ENCODE peak calls at places on chromosomes 16 and 17, in eight cellular contexts. One of them, this sample, is unnamed.
A peak's percentile ranks its signal among the peaks of the same experiment; 100 is the strongest.

GRCh38 chr16:76265434-76266045 is 11.7 kb upstream of the CNTNAP4 start:
- DNase-seq in CD4-positive, alpha-beta memory T cell: no peak
- DNase-seq in naive thymus-derived CD8-positive, alpha-beta T cell: no peak
- DNase-seq in adrenal gland: peak; percentile 46
- DNase-seq in NCI-H1417: peak; percentile 16
- DNase-seq in Right ventricle myocardium superior: no peak
- DNase-seq in heart left ventricle: no peak
- DNase-seq in left ventricle myocardium superior: no peak
- DNase-seq in this sample: no peak

GRCh38 chr17:66633322-66633965 is 201.5 kb upstream of the CACNG5 start:
- DNase-seq in CD4-positive, alpha-beta memory T cell: no peak
- DNase-seq in naive thymus-derived CD8-positive, alpha-beta T cell: no peak
- DNase-seq in adrenal gland: no peak
- DNase-seq in NCI-H1417: no peak
- DNase-seq in Right ventricle myocardium superior: no peak
- DNase-seq in heart left ventricle: no peak
- DNase-seq in left ventricle myocardium superior: no peak
- DNase-seq in this sample: no peak

GRCh38 chr16:70778901-70779309 is 22.1 kb downstream of the VAC14 start:
- DNase-seq in CD4-positive, alpha-beta memory T cell: no peak
- DNase-seq in naive thymus-derived CD8-positive, alpha-beta T cell: no peak
- DNase-seq in adrenal gland: peak; percentile 52
- DNase-seq in NCI-H1417: peak; percentile 46
- DNase-seq in Right ventricle myocardium superior: peak; percentile 65
- DNase-seq in heart left ventricle: peak; percentile 32
- DNase-seq in left ventricle myocardium superior: peak; percentile 62
- DNase-seq in this sample: no peak

GRCh38 chr17:63675607-63676539 is 24.1 kb downstream of the LIMD2 start:
- DNase-seq in CD4-positive, alpha-beta memory T cell: no peak
- DNase-seq in naive thymus-derived CD8-positive, alpha-beta T cell: no peak
- DNase-seq in adrenal gland: peak; percentile 97
- DNase-seq in NCI-H1417: no peak
- DNase-seq in Right ventricle myocardium superior: peak; percentile 78
- DNase-seq in heart left ventricle: peak; percentile 86
- DNase-seq in left ventricle myocardium superior: peak; percentile 70
- DNase-seq in this sample: no peak

GRCh38 chr16:26905336-26905735 is 161.4 kb upstream of the C16orf82 start:
- DNase-seq in CD4-positive, alpha-beta memory T cell: no peak
- DNase-seq in naive thymus-derived CD8-positive, alpha-beta T cell: no peak
- DNase-seq in adrenal gland: no peak
- DNase-seq in NCI-H1417: no peak
- DNase-seq in Right ventricle myocardium superior: no peak
- DNase-seq in heart left ventricle: no peak
- DNase-seq in left ventricle myocardium superior: no peak
- DNase-seq in this sample: no peak

GRCh38 chr17:82977586-82977985 is 101.8 kb upstream of the METRNL start:
- DNase-seq in CD4-positive, alpha-beta memory T cell: no peak
- DNase-seq in naive thymus-derived CD8-positive, alpha-beta T cell: no peak
- DNase-seq in adrenal gland: no peak
- DNase-seq in NCI-H1417: no peak
- DNase-seq in Right ventricle myocardium superior: no peak
- DNase-seq in heart left ventricle: no peak
- DNase-seq in left ventricle myocardium superior: no peak
- DNase-seq in this sample: no peak

GRCh38 chr16:85196976-85197375 is 84.7 kb upstream of the CIBAR2 start:
- DNase-seq in CD4-positive, alpha-beta memory T cell: no peak
- DNase-seq in naive thymus-derived CD8-positive, alpha-beta T cell: no peak
- DNase-seq in adrenal gland: no peak
- DNase-seq in NCI-H1417: no peak
- DNase-seq in Right ventricle myocardium superior: peak; percentile 17
- DNase-seq in heart left ventricle: no peak
- DNase-seq in left ventricle myocardium superior: peak; percentile 14
- DNase-seq in this sample: no peak

GRCh38 chr17:44916781-44917241 is 1.5 kb upstream of the GFAP start:
- DNase-seq in CD4-positive, alpha-beta memory T cell: no peak
- DNase-seq in naive thymus-derived CD8-positive, alpha-beta T cell: no peak
- DNase-seq in adrenal gland: peak; percentile 84
- DNase-seq in NCI-H1417: no peak
- DNase-seq in Right ventricle myocardium superior: peak; percentile 83
- DNase-seq in heart left ventricle: peak; percentile 89
- DNase-seq in left ventricle myocardium superior: peak; percentile 88
- DNase-seq in this sample: no peak

GRCh38 chr16:15906439-15906838 is 18.0 kb upstream of the CEP20 start:
- DNase-seq in CD4-positive, alpha-beta memory T cell: no peak
- DNase-seq in naive thymus-derived CD8-positive, alpha-beta T cell: no peak
- DNase-seq in adrenal gland: no peak
- DNase-seq in NCI-H1417: no peak
- DNase-seq in Right ventricle myocardium superior: no peak
- DNase-seq in heart left ventricle: no peak
- DNase-seq in left ventricle myocardium superior: no peak
- DNase-seq in this sample: no peak

GRCh38 chr17:35028531-35029262 is 34.8 kb downstream of the RFFL start:
- DNase-seq in CD4-positive, alpha-beta memory T cell: no peak
- DNase-seq in naive thymus-derived CD8-positive, alpha-beta T cell: no peak
- DNase-seq in adrenal gland: no peak
- DNase-seq in NCI-H1417: no peak
- DNase-seq in Right ventricle myocardium superior: no peak
- DNase-seq in heart left ventricle: no peak
- DNase-seq in left ventricle myocardium superior: no peak
- DNase-seq in this sample: no peak

GRCh38 chr17:2484876-2485275 is 26.8 kb downstream of the METTL16 start:
- DNase-seq in CD4-positive, alpha-beta memory T cell: no peak
- DNase-seq in naive thymus-derived CD8-positive, alpha-beta T cell: no peak
- DNase-seq in adrenal gland: no peak
- DNase-seq in NCI-H1417: peak; percentile 94
- DNase-seq in Right ventricle myocardium superior: no peak
- DNase-seq in heart left ventricle: no peak
- DNase-seq in left ventricle myocardium superior: no peak
- DNase-seq in this sample: no peak

GRCh38 chr16:25110392-25110947 is 1.1 kb upstream of the LCMT1 start:
- DNase-seq in CD4-positive, alpha-beta memory T cell: no peak
- DNase-seq in naive thymus-derived CD8-positive, alpha-beta T cell: no peak
- DNase-seq in adrenal gland: no peak
- DNase-seq in NCI-H1417: no peak
- DNase-seq in Right ventricle myocardium superior: no peak
- DNase-seq in heart left ventricle: no peak
- DNase-seq in left ventricle myocardium superior: no peak
- DNase-seq in this sample: no peak

GRCh38 chr17:50028207-50029120 is 27.4 kb upstream of the ITGA3 start:
- DNase-seq in CD4-positive, alpha-beta memory T cell: no peak
- DNase-seq in naive thymus-derived CD8-positive, alpha-beta T cell: no peak
- DNase-seq in adrenal gland: no peak
- DNase-seq in NCI-H1417: no peak
- DNase-seq in Right ventricle myocardium superior: no peak
- DNase-seq in heart left ventricle: no peak
- DNase-seq in left ventricle myocardium superior: no peak
- DNase-seq in this sample: no peak

GRCh38 chr16:81335669-81336068 is 20.9 kb downstream of the GAN start:
- DNase-seq in CD4-positive, alpha-beta memory T cell: no peak
- DNase-seq in naive thymus-derived CD8-positive, alpha-beta T cell: no peak
- DNase-seq in adrenal gland: peak; percentile 12
- DNase-seq in NCI-H1417: no peak
- DNase-seq in Right ventricle myocardium superior: no peak
- DNase-seq in heart left ventricle: no peak
- DNase-seq in left ventricle myocardium superior: no peak
- DNase-seq in this sample: no peak

GRCh38 chr17:39787743-39788484 is 50.2 kb downstream of the GRB7 start:
- DNase-seq in CD4-positive, alpha-beta memory T cell: no peak
- DNase-seq in naive thymus-derived CD8-positive, alpha-beta T cell: no peak
- DNase-seq in adrenal gland: no peak
- DNase-seq in NCI-H1417: no peak
- DNase-seq in Right ventricle myocardium superior: no peak
- DNase-seq in heart left ventricle: no peak
- DNase-seq in left ventricle myocardium superior: no peak
- DNase-seq in this sample: no peak

GRCh38 chr16:69930117-69930776 is 20.9 kb upstream of the CLEC18A start:
- DNase-seq in CD4-positive, alpha-beta memory T cell: peak; percentile 32
- DNase-seq in naive thymus-derived CD8-positive, alpha-beta T cell: peak; percentile 37
- DNase-seq in adrenal gland: peak; percentile 71
- DNase-seq in NCI-H1417: peak; percentile 19
- DNase-seq in Right ventricle myocardium superior: peak; percentile 65
- DNase-seq in heart left ventricle: peak; percentile 50
- DNase-seq in left ventricle myocardium superior: peak; percentile 57
- DNase-seq in this sample: peak; percentile 32

GRCh38 chr17:28338056-28338768 is 2.7 kb downstream of the TNFAIP1 start:
- DNase-seq in CD4-positive, alpha-beta memory T cell: no peak
- DNase-seq in naive thymus-derived CD8-positive, alpha-beta T cell: no peak
- DNase-seq in adrenal gland: peak; percentile 35
- DNase-seq in NCI-H1417: no peak
- DNase-seq in Right ventricle myocardium superior: no peak
- DNase-seq in heart left ventricle: peak; percentile 50
- DNase-seq in left ventricle myocardium superior: no peak
- DNase-seq in this sample: no peak

GRCh38 chr17:59331929-59332889 is 754 bp downstream of the YPEL2 start:
- DNase-seq in CD4-positive, alpha-beta memory T cell: peak; percentile 9
- DNase-seq in naive thymus-derived CD8-positive, alpha-beta T cell: no peak
- DNase-seq in adrenal gland: peak; percentile 66
- DNase-seq in NCI-H1417: no peak
- DNase-seq in Right ventricle myocardium superior: peak; percentile 84
- DNase-seq in heart left ventricle: peak; percentile 78
- DNase-seq in left ventricle myocardium superior: peak; percentile 84
- DNase-seq in this sample: peak; percentile 21

GRCh38 chr16:68696514-68696913 is 40.6 kb upstream of the CDH1 start:
- DNase-seq in CD4-positive, alpha-beta memory T cell: no peak
- DNase-seq in naive thymus-derived CD8-positive, alpha-beta T cell: no peak
- DNase-seq in adrenal gland: no peak
- DNase-seq in NCI-H1417: peak; percentile 17
- DNase-seq in Right ventricle myocardium superior: no peak
- DNase-seq in heart left ventricle: no peak
- DNase-seq in left ventricle myocardium superior: no peak
- DNase-seq in this sample: no peak

GRCh38 chr16:57732011-57732410 is 3.6 kb upstream of the KATNB1 start:
- DNase-seq in CD4-positive, alpha-beta memory T cell: no peak
- DNase-seq in naive thymus-derived CD8-positive, alpha-beta T cell: no peak
- DNase-seq in adrenal gland: peak; percentile 61
- DNase-seq in NCI-H1417: no peak
- DNase-seq in Right ventricle myocardium superior: no peak
- DNase-seq in heart left ventricle: peak; percentile 7
- DNase-seq in left ventricle myocardium superior: no peak
- DNase-seq in this sample: no peak

GRCh38 chr17:35373984-35374765 is 754 bp upstream of the SLFN11 start:
- DNase-seq in CD4-positive, alpha-beta memory T cell: peak; percentile 50
- DNase-seq in naive thymus-derived CD8-positive, alpha-beta T cell: peak; percentile 19
- DNase-seq in adrenal gland: peak; percentile 59
- DNase-seq in NCI-H1417: peak; percentile 71
- DNase-seq in Right ventricle myocardium superior: peak; percentile 83
- DNase-seq in heart left ventricle: peak; percentile 49
- DNase-seq in left ventricle myocardium superior: peak; percentile 79
- DNase-seq in this sample: peak; percentile 9

GRCh38 chr17:75404223-75404738 is 1.2 kb downstream of the GRB2 start:
- DNase-seq in CD4-positive, alpha-beta memory T cell: peak; percentile 54
- DNase-seq in naive thymus-derived CD8-positive, alpha-beta T cell: peak; percentile 41
- DNase-seq in adrenal gland: peak; percentile 83
- DNase-seq in NCI-H1417: peak; percentile 47
- DNase-seq in Right ventricle myocardium superior: peak; percentile 60
- DNase-seq in heart left ventricle: peak; percentile 50
- DNase-seq in left ventricle myocardium superior: peak; percentile 69
- DNase-seq in this sample: peak; percentile 41

GRCh38 chr16:25126820-25127232 is 15.3 kb downstream of the LCMT1 start:
- DNase-seq in CD4-positive, alpha-beta memory T cell: peak; percentile 26
- DNase-seq in naive thymus-derived CD8-positive, alpha-beta T cell: no peak
- DNase-seq in adrenal gland: peak; percentile 73
- DNase-seq in NCI-H1417: peak; percentile 2
- DNase-seq in Right ventricle myocardium superior: no peak
- DNase-seq in heart left ventricle: no peak
- DNase-seq in left ventricle myocardium superior: no peak
- DNase-seq in this sample: no peak

GRCh38 chr17:39701012-39701783 is 1.3 kb downstream of the ERBB2 start:
- DNase-seq in CD4-positive, alpha-beta memory T cell: no peak
- DNase-seq in naive thymus-derived CD8-positive, alpha-beta T cell: no peak
- DNase-seq in adrenal gland: no peak
- DNase-seq in NCI-H1417: no peak
- DNase-seq in Right ventricle myocardium superior: no peak
- DNase-seq in heart left ventricle: no peak
- DNase-seq in left ventricle myocardium superior: no peak
- DNase-seq in this sample: no peak

GRCh38 chr16:57894390-57895080 is 76.4 kb downstream of the CNGB1 start:
- DNase-seq in CD4-positive, alpha-beta memory T cell: peak; percentile 11
- DNase-seq in naive thymus-derived CD8-positive, alpha-beta T cell: no peak
- DNase-seq in adrenal gland: no peak
- DNase-seq in NCI-H1417: no peak
- DNase-seq in Right ventricle myocardium superior: no peak
- DNase-seq in heart left ventricle: no peak
- DNase-seq in left ventricle myocardium superior: no peak
- DNase-seq in this sample: no peak

GRCh38 chr17:79361221-79361734 is 249.6 kb downstream of the RBFOX3 start:
- DNase-seq in CD4-positive, alpha-beta memory T cell: no peak
- DNase-seq in naive thymus-derived CD8-positive, alpha-beta T cell: no peak
- DNase-seq in adrenal gland: no peak
- DNase-seq in NCI-H1417: no peak
- DNase-seq in Right ventricle myocardium superior: no peak
- DNase-seq in heart left ventricle: no peak
- DNase-seq in left ventricle myocardium superior: no peak
- DNase-seq in this sample: no peak

GRCh38 chr16:4391635-4392381 is 20.2 kb downstream of the VASN start:
- DNase-seq in CD4-positive, alpha-beta memory T cell: no peak
- DNase-seq in naive thymus-derived CD8-positive, alpha-beta T cell: peak; percentile 30
- DNase-seq in adrenal gland: no peak
- DNase-seq in NCI-H1417: no peak
- DNase-seq in Right ventricle myocardium superior: no peak
- DNase-seq in heart left ventricle: no peak
- DNase-seq in left ventricle myocardium superior: peak; percentile 21
- DNase-seq in this sample: no peak

GRCh38 chr17:3917391-3917931 is 1.2 kb upstream of the P2RX1 start:
- DNase-seq in CD4-positive, alpha-beta memory T cell: no peak
- DNase-seq in naive thymus-derived CD8-positive, alpha-beta T cell: no peak
- DNase-seq in adrenal gland: peak; percentile 80
- DNase-seq in NCI-H1417: no peak
- DNase-seq in Right ventricle myocardium superior: peak; percentile 79
- DNase-seq in heart left ventricle: peak; percentile 85
- DNase-seq in left ventricle myocardium superior: peak; percentile 78
- DNase-seq in this sample: no peak

GRCh38 chr16:72042157-72042660 is 12.1 kb upstream of the HP start:
- DNase-seq in CD4-positive, alpha-beta memory T cell: no peak
- DNase-seq in naive thymus-derived CD8-positive, alpha-beta T cell: no peak
- DNase-seq in adrenal gland: no peak
- DNase-seq in NCI-H1417: no peak
- DNase-seq in Right ventricle myocardium superior: no peak
- DNase-seq in heart left ventricle: no peak
- DNase-seq in left ventricle myocardium superior: no peak
- DNase-seq in this sample: no peak

GRCh38 chr16:71723537-71724319 is 773 bp downstream of the PHLPP2 start:
- DNase-seq in CD4-positive, alpha-beta memory T cell: peak; percentile 87
- DNase-seq in naive thymus-derived CD8-positive, alpha-beta T cell: peak; percentile 79
- DNase-seq in adrenal gland: peak; percentile 80
- DNase-seq in NCI-H1417: peak; percentile 85
- DNase-seq in Right ventricle myocardium superior: peak; percentile 86
- DNase-seq in heart left ventricle: peak; percentile 67
- DNase-seq in left ventricle myocardium superior: peak; percentile 89
- DNase-seq in this sample: peak; percentile 71

GRCh38 chr17:43927101-43927935 is 15.0 kb downstream of the PPY start:
- DNase-seq in CD4-positive, alpha-beta memory T cell: no peak
- DNase-seq in naive thymus-derived CD8-positive, alpha-beta T cell: no peak
- DNase-seq in adrenal gland: no peak
- DNase-seq in NCI-H1417: no peak
- DNase-seq in Right ventricle myocardium superior: peak; percentile 47
- DNase-seq in heart left ventricle: no peak
- DNase-seq in left ventricle myocardium superior: peak; percentile 52
- DNase-seq in this sample: no peak

GRCh38 chr16:83968483-83968865 is 430 bp downstream of the NECAB2 start:
- DNase-seq in CD4-positive, alpha-beta memory T cell: no peak
- DNase-seq in naive thymus-derived CD8-positive, alpha-beta T cell: no peak
- DNase-seq in adrenal gland: no peak
- DNase-seq in NCI-H1417: no peak
- DNase-seq in Right ventricle myocardium superior: peak; percentile 24
- DNase-seq in heart left ventricle: no peak
- DNase-seq in left ventricle myocardium superior: no peak
- DNase-seq in this sample: no peak

GRCh38 chr16:49000594-49000993 is 281.0 kb downstream of the CBLN1 start:
- DNase-seq in CD4-positive, alpha-beta memory T cell: no peak
- DNase-seq in naive thymus-derived CD8-positive, alpha-beta T cell: no peak
- DNase-seq in adrenal gland: no peak
- DNase-seq in NCI-H1417: peak; percentile 18
- DNase-seq in Right ventricle myocardium superior: no peak
- DNase-seq in heart left ventricle: no peak
- DNase-seq in left ventricle myocardium superior: no peak
- DNase-seq in this sample: no peak

GRCh38 chr17:80673152-80673920 is 128.7 kb downstream of the RPTOR start:
- DNase-seq in CD4-positive, alpha-beta memory T cell: no peak
- DNase-seq in naive thymus-derived CD8-positive, alpha-beta T cell: no peak
- DNase-seq in adrenal gland: peak; percentile 37
- DNase-seq in NCI-H1417: peak; percentile 85
- DNase-seq in Right ventricle myocardium superior: no peak
- DNase-seq in heart left ventricle: no peak
- DNase-seq in left ventricle myocardium superior: no peak
- DNase-seq in this sample: no peak